ENCODE peak calls at places on chromosomes 6 and 20, in six cellular contexts. One of them, this sample, is unnamed.
A peak's percentile ranks its signal among the peaks of the same experiment; 100 is the strongest.

GRCh38 chr6:157832250-157832967 is 9.4 kb downstream of the SNX9 start:
- DNase-seq in endothelial cell of umbilical vein: no peak
- DNase-seq in transverse colon: no peak
- DNase-seq in GM23338: no peak
- DNase-seq in GM12892: no peak
- DNase-seq in Panc1: no peak
- DNase-seq in this sample: no peak

GRCh38 chr20:63982937-63983336 is 2.0 kb downstream of the PRPF6 start:
- DNase-seq in endothelial cell of umbilical vein: no peak
- DNase-seq in transverse colon: no peak
- DNase-seq in GM23338: no peak
- DNase-seq in GM12892: no peak
- DNase-seq in Panc1: no peak
- DNase-seq in this sample: no peak

GRCh38 chr6:30325150-30325872 is 1.4 kb upstream of the TRIM39 start:
- DNase-seq in endothelial cell of umbilical vein: peak; percentile 46
- DNase-seq in transverse colon: peak; percentile 67
- DNase-seq in GM23338: peak; percentile 95
- DNase-seq in GM12892: peak; percentile 50
- DNase-seq in Panc1: no peak
- DNase-seq in this sample: peak; percentile 57

GRCh38 chr20:19660808-19661378 is 97.2 kb upstream of the RIN2 start:
- DNase-seq in endothelial cell of umbilical vein: no peak
- DNase-seq in transverse colon: no peak
- DNase-seq in GM23338: no peak
- DNase-seq in GM12892: no peak
- DNase-seq in Panc1: no peak
- DNase-seq in this sample: no peak

GRCh38 chr6:30325873-30326445 is 768 bp upstream of the TRIM39 start:
- DNase-seq in endothelial cell of umbilical vein: no peak
- DNase-seq in transverse colon: no peak
- DNase-seq in GM23338: peak; percentile 85
- DNase-seq in GM12892: no peak
- DNase-seq in Panc1: peak; percentile 36
- DNase-seq in this sample: no peak

GRCh38 chr6:122804962-122805499 is 16.0 kb downstream of the SMPDL3A start:
- DNase-seq in endothelial cell of umbilical vein: no peak
- DNase-seq in transverse colon: no peak
- DNase-seq in GM23338: no peak
- DNase-seq in GM12892: no peak
- DNase-seq in Panc1: no peak
- DNase-seq in this sample: no peak

GRCh38 chr20:38331245-38331644 is 15.0 kb upstream of the LBP start:
- DNase-seq in endothelial cell of umbilical vein: no peak
- DNase-seq in transverse colon: no peak
- DNase-seq in GM23338: no peak
- DNase-seq in GM12892: no peak
- DNase-seq in Panc1: no peak
- DNase-seq in this sample: no peak

GRCh38 chr20:45365444-45365970 is 2.6 kb downstream of the SYS1 start:
- DNase-seq in endothelial cell of umbilical vein: no peak
- DNase-seq in transverse colon: no peak
- DNase-seq in GM23338: no peak
- DNase-seq in GM12892: no peak
- DNase-seq in Panc1: no peak
- DNase-seq in this sample: no peak

GRCh38 chr20:52230406-52230805 is 38.8 kb upstream of the ZFP64 start:
- DNase-seq in endothelial cell of umbilical vein: no peak
- DNase-seq in transverse colon: no peak
- DNase-seq in GM23338: no peak
- DNase-seq in GM12892: no peak
- DNase-seq in Panc1: no peak
- DNase-seq in this sample: no peak

DNA sequence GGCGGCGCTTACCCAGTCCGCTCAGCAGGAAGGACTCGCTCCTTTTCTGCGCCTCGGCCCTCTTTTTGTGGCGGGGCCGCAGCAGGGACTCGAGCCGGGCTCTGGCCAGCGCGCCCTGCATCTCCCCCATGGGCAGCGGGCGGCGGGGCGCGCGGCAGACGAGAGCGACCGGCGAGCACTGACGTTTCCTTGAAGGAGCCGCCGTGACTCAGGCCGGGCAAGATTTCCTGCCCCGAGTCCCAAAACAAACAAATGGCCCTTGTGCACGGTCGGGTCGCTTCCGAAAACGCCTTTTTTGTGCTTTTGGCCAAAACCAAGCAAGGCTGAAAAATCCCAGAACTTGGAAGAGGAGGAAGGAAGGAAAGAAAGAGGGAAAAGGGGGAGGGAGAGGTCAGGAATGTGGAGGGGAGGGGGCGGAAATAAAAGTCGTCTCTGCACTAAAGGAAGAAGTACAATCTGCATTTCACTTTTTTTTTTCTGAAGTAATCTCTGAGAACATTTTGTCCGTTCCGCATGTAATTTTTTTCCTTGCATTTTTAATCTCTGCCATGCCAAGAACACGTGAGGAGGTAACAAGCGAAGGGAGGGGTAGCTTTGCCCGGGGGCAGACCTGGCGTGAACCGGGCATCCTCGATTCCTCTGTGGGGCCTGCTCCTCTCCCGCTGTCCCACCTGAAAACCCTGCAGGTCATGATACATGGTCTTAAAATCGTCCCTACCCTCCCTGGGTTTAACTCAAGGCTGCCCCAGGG is 123.3 kb upstream of the SLC2A12 start:
- DNase-seq in endothelial cell of umbilical vein: peak; percentile 90
- DNase-seq in transverse colon: peak; percentile 63
- DNase-seq in GM23338: peak; percentile 63
- DNase-seq in GM12892: peak; percentile 25
- DNase-seq in Panc1: no peak
- DNase-seq in this sample: no peak
- TF ChIP-seq POLR2AphosphoS5 in endothelial cell of umbilical vein: peak; percentile 44
- TF ChIP-seq POLR2AphosphoS5 in transverse colon: peak; percentile 61
- TF ChIP-seq POLR2AphosphoS5 in GM23338: no peak
- TF ChIP-seq POLR2AphosphoS5 in GM12892: no peak
- TF ChIP-seq POLR2AphosphoS5 in Panc1: no peak
- TF ChIP-seq POLR2AphosphoS5 in this sample: no peak

DNA sequence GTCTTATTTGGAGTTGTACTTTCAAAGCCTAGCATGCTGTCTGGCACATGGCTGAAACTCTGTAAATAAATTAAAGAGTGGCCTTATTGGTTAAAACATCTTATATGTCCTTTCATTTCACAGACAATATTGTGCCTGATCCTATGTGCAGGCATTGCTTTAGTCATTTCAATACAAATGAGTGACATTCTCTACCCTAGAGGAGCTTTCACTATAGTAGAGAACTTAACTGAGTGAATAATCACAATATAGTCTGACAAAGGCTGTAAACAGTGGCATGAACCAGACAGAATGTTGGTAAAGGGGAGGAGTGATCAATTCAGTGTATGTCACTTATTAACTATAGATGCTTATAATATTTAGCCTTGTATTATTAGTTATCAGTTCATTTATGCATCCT is 481.8 kb downstream of the TFAP2B start:
- DNase-seq in endothelial cell of umbilical vein: no peak
- DNase-seq in transverse colon: no peak
- DNase-seq in GM23338: no peak
- DNase-seq in GM12892: no peak
- DNase-seq in Panc1: no peak
- DNase-seq in this sample: no peak
- TF ChIP-seq POLR2AphosphoS5 in endothelial cell of umbilical vein: no peak
- TF ChIP-seq POLR2AphosphoS5 in transverse colon: no peak
- TF ChIP-seq POLR2AphosphoS5 in GM23338: no peak
- TF ChIP-seq POLR2AphosphoS5 in GM12892: no peak
- TF ChIP-seq POLR2AphosphoS5 in Panc1: no peak
- TF ChIP-seq POLR2AphosphoS5 in this sample: no peak

GRCh38 chr6:13407709-13408695 is 79.4 kb downstream of the GFOD1 start:
- DNase-seq in endothelial cell of umbilical vein: no peak
- DNase-seq in transverse colon: no peak
- DNase-seq in GM23338: no peak
- DNase-seq in GM12892: no peak
- DNase-seq in Panc1: no peak
- DNase-seq in this sample: no peak
- TF ChIP-seq POLR2AphosphoS5 in endothelial cell of umbilical vein: no peak
- TF ChIP-seq POLR2AphosphoS5 in transverse colon: no peak
- TF ChIP-seq POLR2AphosphoS5 in GM23338: no peak
- TF ChIP-seq POLR2AphosphoS5 in GM12892: no peak
- TF ChIP-seq POLR2AphosphoS5 in Panc1: no peak
- TF ChIP-seq POLR2AphosphoS5 in this sample: no peak

GRCh38 chr20:23130622-23130916 is 44.4 kb upstream of the CD93 start:
- DNase-seq in endothelial cell of umbilical vein: no peak
- DNase-seq in transverse colon: no peak
- DNase-seq in GM23338: no peak
- DNase-seq in GM12892: no peak
- DNase-seq in Panc1: no peak
- DNase-seq in this sample: no peak

GRCh38 chr20:23131766-23132165 is 45.6 kb upstream of the CD93 start:
- DNase-seq in endothelial cell of umbilical vein: peak; percentile 28
- DNase-seq in transverse colon: no peak
- DNase-seq in GM23338: no peak
- DNase-seq in GM12892: no peak
- DNase-seq in Panc1: no peak
- DNase-seq in this sample: no peak

GRCh38 chr20:23132293-23132929 is 46.3 kb upstream of the CD93 start:
- DNase-seq in endothelial cell of umbilical vein: peak; percentile 37
- DNase-seq in transverse colon: no peak
- DNase-seq in GM23338: no peak
- DNase-seq in GM12892: no peak
- DNase-seq in Panc1: no peak
- DNase-seq in this sample: no peak

GRCh38 chr20:23133560-23133998 is 47.5 kb upstream of the CD93 start:
- DNase-seq in endothelial cell of umbilical vein: peak; percentile 27
- DNase-seq in transverse colon: no peak
- DNase-seq in GM23338: no peak
- DNase-seq in GM12892: no peak
- DNase-seq in Panc1: no peak
- DNase-seq in this sample: no peak

GRCh38 chr20:23132930-23133559 is 46.9 kb upstream of the CD93 start:
- DNase-seq in endothelial cell of umbilical vein: peak; percentile 87
- DNase-seq in transverse colon: no peak
- DNase-seq in GM23338: no peak
- DNase-seq in GM12892: no peak
- DNase-seq in Panc1: no peak
- DNase-seq in this sample: no peak
- TF ChIP-seq POLR2AphosphoS5 in endothelial cell of umbilical vein: peak; percentile 51
- TF ChIP-seq POLR2AphosphoS5 in transverse colon: no peak
- TF ChIP-seq POLR2AphosphoS5 in GM23338: no peak
- TF ChIP-seq POLR2AphosphoS5 in GM12892: no peak
- TF ChIP-seq POLR2AphosphoS5 in Panc1: no peak
- TF ChIP-seq POLR2AphosphoS5 in this sample: no peak

GRCh38 chr20:32152421-32153155 is 43.1 kb downstream of the TM9SF4 start:
- DNase-seq in endothelial cell of umbilical vein: peak; percentile 52
- DNase-seq in transverse colon: peak; percentile 40
- DNase-seq in GM23338: no peak
- DNase-seq in GM12892: no peak
- DNase-seq in Panc1: no peak
- DNase-seq in this sample: no peak

GRCh38 chr20:32153156-32153665 is 43.7 kb downstream of the TM9SF4 start:
- DNase-seq in endothelial cell of umbilical vein: no peak
- DNase-seq in transverse colon: no peak
- DNase-seq in GM23338: no peak
- DNase-seq in GM12892: no peak
- DNase-seq in Panc1: no peak
- DNase-seq in this sample: no peak

GRCh38 chr20:32153771-32154170 is 44.3 kb downstream of the TM9SF4 start:
- DNase-seq in endothelial cell of umbilical vein: no peak
- DNase-seq in transverse colon: no peak
- DNase-seq in GM23338: no peak
- DNase-seq in GM12892: no peak
- DNase-seq in Panc1: no peak
- DNase-seq in this sample: no peak

GRCh38 chr20:32157611-32158010 is 48.1 kb downstream of the TM9SF4 start:
- DNase-seq in endothelial cell of umbilical vein: no peak
- DNase-seq in transverse colon: no peak
- DNase-seq in GM23338: no peak
- DNase-seq in GM12892: no peak
- DNase-seq in Panc1: no peak
- DNase-seq in this sample: no peak

DNA sequence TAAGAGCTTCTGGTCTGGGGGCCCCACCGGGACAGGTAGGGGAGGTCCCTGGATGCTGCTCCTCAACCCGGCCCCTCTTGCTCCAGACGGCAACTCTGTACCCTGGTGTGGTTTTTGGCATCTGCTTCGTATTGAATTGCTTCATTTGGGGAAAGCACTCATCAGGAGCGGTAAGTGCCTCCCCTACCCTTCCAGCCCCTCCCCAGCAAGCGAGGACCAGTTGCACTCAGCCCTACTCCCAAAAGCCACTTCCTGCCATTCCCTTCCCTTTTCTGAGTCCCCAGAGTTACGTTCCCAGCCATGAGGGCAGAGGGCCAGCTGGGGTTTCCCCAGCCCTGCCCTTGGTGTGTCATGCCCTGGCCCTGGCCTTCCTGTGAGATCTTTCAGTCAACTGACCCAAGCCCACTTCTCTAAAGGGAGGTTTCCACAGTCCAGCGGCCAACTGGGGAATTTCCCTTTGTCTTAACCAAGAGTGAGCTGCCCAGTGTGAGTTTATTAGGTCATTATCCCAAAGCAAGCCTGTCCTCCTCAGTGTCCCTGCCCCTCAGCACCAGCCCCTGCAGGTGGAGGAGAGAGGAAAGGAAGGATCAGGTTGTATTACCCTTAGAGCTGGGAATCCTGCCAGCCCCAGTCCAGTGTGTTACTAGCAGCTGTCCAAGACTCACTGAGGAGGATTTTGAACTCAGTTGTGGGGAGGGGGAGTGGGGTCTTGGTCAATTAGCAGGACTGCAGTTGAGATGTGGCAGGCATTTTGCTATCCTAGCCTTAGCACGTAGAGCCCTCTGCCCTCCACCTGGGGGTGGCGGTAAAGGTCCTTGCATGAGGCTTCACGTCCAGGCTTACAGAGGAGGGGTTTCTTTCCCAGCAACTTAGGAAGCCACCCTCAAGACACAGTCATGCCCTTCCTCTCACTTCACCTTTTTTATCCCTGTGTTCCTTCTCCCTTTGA is 45.8 kb downstream of the TM9SF4 start:
- DNase-seq in endothelial cell of umbilical vein: peak; percentile 87
- DNase-seq in transverse colon: peak; percentile 67
- DNase-seq in GM23338: peak; percentile 88
- DNase-seq in GM12892: no peak
- DNase-seq in Panc1: peak; percentile 70
- DNase-seq in this sample: no peak
- TF ChIP-seq POLR2AphosphoS5 in endothelial cell of umbilical vein: no peak
- TF ChIP-seq POLR2AphosphoS5 in transverse colon: no peak
- TF ChIP-seq POLR2AphosphoS5 in GM23338: no peak
- TF ChIP-seq POLR2AphosphoS5 in GM12892: no peak
- TF ChIP-seq POLR2AphosphoS5 in Panc1: no peak
- TF ChIP-seq POLR2AphosphoS5 in this sample: no peak

DNA sequence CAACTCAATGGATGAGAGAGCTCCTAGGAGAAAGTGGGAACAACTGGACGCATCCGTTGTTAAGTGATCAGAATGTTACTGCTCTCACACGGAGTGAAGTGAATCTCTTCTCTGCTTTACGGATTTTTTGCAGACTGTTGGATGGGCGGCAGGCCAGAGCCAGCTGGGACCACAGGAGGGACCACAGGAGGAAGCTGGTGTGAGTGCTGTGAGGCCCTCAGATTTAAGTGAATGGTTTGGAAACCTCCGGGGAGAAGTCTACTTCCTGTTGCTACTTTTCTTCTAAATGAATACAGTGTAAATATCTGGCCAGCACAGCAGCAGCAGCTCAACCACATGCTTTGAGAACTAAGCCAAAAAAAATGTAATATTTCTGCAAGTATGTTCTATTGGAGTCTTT is 23.6 kb upstream of the PPP1R14C start:
- DNase-seq in endothelial cell of umbilical vein: no peak
- DNase-seq in transverse colon: no peak
- DNase-seq in GM23338: no peak
- DNase-seq in GM12892: no peak
- DNase-seq in Panc1: no peak
- DNase-seq in this sample: no peak
- TF ChIP-seq POLR2AphosphoS5 in endothelial cell of umbilical vein: no peak
- TF ChIP-seq POLR2AphosphoS5 in transverse colon: no peak
- TF ChIP-seq POLR2AphosphoS5 in GM23338: no peak
- TF ChIP-seq POLR2AphosphoS5 in GM12892: no peak
- TF ChIP-seq POLR2AphosphoS5 in Panc1: no peak
- TF ChIP-seq POLR2AphosphoS5 in this sample: no peak